ENCODE peak calls at places on chromosomes 6 and 20, in four cellular contexts. N is CD8-positive, alpha-beta T cell; C is iPS DF 6.9; T is Peyer's patch. K is an unnamed sample. For H3K4me1, the result is how much of the 10 kb centered on the place peaks cover.

GRCh38 chr20:33826270-33826897 is 15.2 kb downstream of the CHMP4B start:
- DNase-seq in N (no peak), C (peak), T (no peak), K (no peak)

GRCh38 chr6:90294989-90295853 is 1.4 kb downstream of the BACH2 start:
- DNase-seq in N (peak), C (no peak), T (peak), K (peak)

GRCh38 chr20:11906626-11907480 is 10.8 kb upstream of the BTBD3 start:
- DNase-seq in N (no peak), C (no peak), T (no peak), K (no peak)

GRCh38 chr20:9360427-9360826 is 154.0 kb upstream of the LAMP5 start:
- DNase-seq in N (no peak), C (no peak), T (no peak), K (no peak)

GRCh38 chr20:57783956-57784837 is 74.4 kb upstream of the PMEPA1 start:
- DNase-seq in N (no peak), C (no peak), T (no peak), K (no peak)

GRCh38 chr20:51767867-51768758 is at the start of gene ATP9A:
- DNase-seq in N (no peak), C (no peak), T (peak), K (no peak)

GRCh38 chr6:38350882-38351281 is 288.8 kb downstream of the BTBD9 start:
- DNase-seq in N (no peak), C (no peak), T (no peak), K (no peak)

GRCh38 chr6:14765106-14765505 is 480.8 kb upstream of the JARID2 start:
- DNase-seq in N (no peak), C (no peak), T (no peak), K (no peak)

GRCh38 chr6:34341481-34341971 is 50.9 kb downstream of the NUDT3 start:
- DNase-seq in N (no peak), C (no peak), T (no peak), K (no peak)

GRCh38 chr6:138678168-138678567 is 95.4 kb upstream of the CCDC28A start:
- DNase-seq in N (no peak), C (no peak), T (no peak), K (no peak)

GRCh38 chr6:113980937-113981554 is 10.1 kb upstream of the HDAC2 start:
- DNase-seq in N (no peak), C (no peak), T (no peak), K (no peak)

GRCh38 chr6:41680182-41680965 is 42.1 kb downstream of the MDFI start:
- DNase-seq in N (no peak), C (no peak), T (no peak), K (no peak)

GRCh38 chr6:108142240-108142639 is 23.6 kb upstream of the NR2E1 start:
- DNase-seq in N (no peak), C (no peak), T (no peak), K (no peak)

GRCh38 chr20:46564241-46564957 is 13.9 kb upstream of the OCSTAMP start:
- DNase-seq in N (no peak), C (no peak), T (no peak), K (no peak)

GRCh38 chr20:58691773-58692578 is 624 bp upstream of the NPEPL1 start:
- DNase-seq in N (no peak), C (no peak), T (peak), K (no peak)

GRCh38 chr6:152244998-152245630 is 392.0 kb downstream of the SYNE1 start:
- DNase-seq in N (no peak), C (no peak), T (no peak), K (no peak)

GRCh38 chr6:105733556-105734162 is 330.8 kb upstream of the PREP start:
- DNase-seq in N (no peak), C (no peak), T (no peak), K (peak)

GRCh38 chr20:48215536-48215935 is 430.3 kb upstream of the SULF2 start:
- DNase-seq in N (no peak), C (no peak), T (no peak), K (no peak)

GRCh38 chr6:85797993-85798392 is 155.3 kb upstream of the SYNCRIP start:
- DNase-seq in N (no peak), C (no peak), T (no peak), K (no peak)

GRCh38 chr20:57205625-57206219 is 60.7 kb downstream of the BMP7 start:
- DNase-seq in N (no peak), C (no peak), T (no peak), K (no peak)

DNA sequence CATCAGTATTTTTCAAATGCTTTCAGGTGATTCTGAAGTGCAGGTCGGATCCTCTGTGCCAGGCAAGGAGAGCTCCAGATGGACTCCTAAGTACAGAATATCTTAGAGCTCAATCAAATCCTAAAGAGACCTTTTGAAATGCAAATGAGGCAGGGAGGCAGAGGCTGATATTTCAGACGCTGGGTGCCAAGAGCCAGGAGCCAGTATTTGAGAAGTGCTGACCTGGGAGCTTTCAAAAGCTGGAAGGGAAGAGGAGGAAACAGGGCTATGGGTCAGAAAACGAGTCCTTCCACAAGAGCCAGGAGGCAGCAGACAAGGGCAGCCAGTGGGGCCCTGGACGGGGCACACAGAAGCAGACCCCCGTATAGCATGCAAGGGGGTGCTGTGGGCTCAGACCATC is 46.1 kb upstream of the DSN1 start:
- DNase-seq in N (no peak), C (no peak), T (no peak), K (no peak)
- H3K4me1 ChIP-seq in N (under half), C (under half), T (under half), K (under half)

GRCh38 chr6:31401403-31401802 is 2.0 kb upstream of the MICA start:
- DNase-seq in N (no peak), C (no peak), T (peak), K (no peak)
- H3K4me1 ChIP-seq in N (under half), C (under half), T (under half), K (half or more)

GRCh38 chr6:132512342-132512637 is 626 bp downstream of the STX7 start:
- DNase-seq in N (no peak), C (no peak), T (no peak), K (no peak)
- H3K4me1 ChIP-seq in N (under half), C (under half), T (under half), K (under half)

GRCh38 chr6:21317634-21318033 is 275.9 kb upstream of the SOX4 start:
- DNase-seq in N (no peak), C (no peak), T (no peak), K (no peak)
- H3K4me1 ChIP-seq in N (under half), C (under half), T (under half), K (under half)

DNA sequence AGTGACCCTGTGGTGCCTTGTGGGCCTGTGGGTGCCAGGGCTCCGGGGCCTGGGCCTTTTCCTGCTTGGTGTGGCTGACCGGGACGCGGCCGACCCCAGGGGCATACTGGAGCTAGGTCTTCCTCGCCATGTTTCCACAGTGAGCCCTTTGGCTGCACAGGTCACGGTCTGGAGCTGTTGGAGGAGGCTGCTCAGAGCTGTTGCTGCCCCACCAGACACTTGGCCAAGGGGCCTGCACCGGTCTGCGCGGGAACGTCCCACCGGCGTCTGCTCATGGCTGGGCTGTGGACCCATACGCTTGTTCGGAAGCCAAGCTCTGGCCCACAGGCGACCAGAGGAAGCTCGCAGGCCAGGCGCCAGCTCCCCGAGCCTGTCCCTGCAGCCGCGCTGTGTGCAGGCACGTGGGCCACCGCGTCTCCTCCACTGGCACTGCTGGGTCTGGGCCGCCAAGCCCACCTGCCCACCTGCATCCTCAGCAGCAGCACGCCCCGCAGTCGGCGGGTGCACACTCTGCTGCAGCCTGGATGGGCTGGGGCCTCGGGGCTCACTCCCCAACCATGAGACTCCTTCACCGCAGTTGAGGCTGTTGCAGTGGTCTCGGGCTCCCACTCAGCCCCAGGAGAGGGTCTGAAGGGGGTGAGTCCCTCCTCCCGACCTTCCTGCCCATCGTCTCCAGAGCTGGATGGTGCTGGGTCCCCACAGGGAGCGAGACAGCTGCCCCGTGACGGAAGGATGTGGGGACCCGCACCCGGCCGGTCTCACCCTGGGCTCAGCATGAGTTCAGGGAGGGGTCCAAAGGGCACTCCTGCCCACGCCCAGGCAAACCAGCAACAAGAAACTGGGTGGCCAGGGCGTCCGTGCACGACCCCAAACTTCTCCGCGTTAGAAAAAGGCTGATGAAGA is 15.5 kb upstream of the TCFL5 start:
- DNase-seq in N (no peak), C (no peak), T (peak), K (no peak)
- H3K4me1 ChIP-seq in N (under half), C (under half), T (under half), K (under half)

GRCh38 chr6:112150363-112150762 is 63.0 kb downstream of the FAM229B start:
- DNase-seq in N (no peak), C (no peak), T (no peak), K (no peak)
- H3K4me1 ChIP-seq in N (under half), C (under half), T (under half), K (under half)

GRCh38 chr6:43271103-43271815 is 26.8 kb upstream of the SLC22A7 start:
- DNase-seq in N (no peak), C (no peak), T (peak), K (no peak)
- H3K4me1 ChIP-seq in N (under half), C (under half), T (under half), K (under half)

GRCh38 chr6:129661478-129662405 is 48.2 kb downstream of the ARHGAP18 start:
- DNase-seq in N (no peak), C (no peak), T (no peak), K (no peak)
- H3K4me1 ChIP-seq in N (under half), C (under half), T (under half), K (under half)

GRCh38 chr6:3424185-3424927 is 32.5 kb downstream of the SLC22A23 start:
- DNase-seq in N (no peak), C (no peak), T (no peak), K (no peak)
- H3K4me1 ChIP-seq in N (under half), C (under half), T (under half), K (under half)

GRCh38 chr6:13259393-13259792 is 68.9 kb downstream of the TBC1D7 start:
- DNase-seq in N (no peak), C (no peak), T (no peak), K (no peak)
- H3K4me1 ChIP-seq in N (under half), C (under half), T (under half), K (under half)

K was measured in CD4-positive, alpha-beta memory T cell.